ENCODE peak calls at places on chromosomes 5 and 9, in six cellular contexts. A is IMR-90, M is lung, J is fibroblast of the conjunctiva, T is right atrium auricular region, N is A549. L is an unnamed sample.

GRCh38 chr5:135880278-135880677 is 15.4 kb downstream of the IL9 start:
- DNase-seq in A (no peak), M (no peak), J (no peak), T (no peak), N (peak), L (no peak)

GRCh38 chr5:65790371-65791163 is 68.6 kb downstream of the NLN start:
- DNase-seq in A (no peak), M (no peak), J (no peak), T (no peak), N (no peak), L (no peak)

GRCh38 chr5:68478306-68479091 is 262.9 kb downstream of the PIK3R1 start:
- DNase-seq in A (peak), M (no peak), J (peak), T (no peak), N (no peak), L (no peak)

GRCh38 chr5:18354828-18355227 is 720.6 kb downstream of the TAF11L14 start:
- DNase-seq in A (no peak), M (no peak), J (no peak), T (no peak), N (no peak), L (no peak)

GRCh38 chr9:88681434-88681833 is 146.5 kb downstream of the NXNL2 start:
- DNase-seq in A (no peak), M (no peak), J (no peak), T (no peak), N (no peak), L (no peak)

GRCh38 chr9:70258692-70259511 is at the start of gene SMC5:
- DNase-seq in A (peak), M (peak), J (peak), T (peak), N (peak), L (peak)

GRCh38 chr9:92971121-92971520 is 23.8 kb downstream of the FGD3 start:
- DNase-seq in A (no peak), M (peak), J (no peak), T (peak), N (no peak), L (no peak)

GRCh38 chr9:109918359-109919163 is 138.6 kb downstream of the PALM2AKAP2 start:
- DNase-seq in A (no peak), M (no peak), J (no peak), T (no peak), N (no peak), L (no peak)

GRCh38 chr5:134142806-134143205 is 28.3 kb downstream of the TCF7 start:
- DNase-seq in A (no peak), M (no peak), J (no peak), T (peak), N (no peak), L (peak)

GRCh38 chr9:131739192-131739961 is 499 bp downstream of the RAPGEF1 start:
- DNase-seq in A (no peak), M (no peak), J (no peak), T (no peak), N (no peak), L (peak)

GRCh38 chr5:132473608-132474007 is 17.0 kb downstream of the IRF1 start:
- DNase-seq in A (no peak), M (no peak), J (no peak), T (no peak), N (no peak), L (peak)

GRCh38 chr5:81316581-81316980 is 15.2 kb downstream of the ZCCHC9 start:
- DNase-seq in A (no peak), M (no peak), J (no peak), T (no peak), N (no peak), L (no peak)

GRCh38 chr9:122239722-122240121 is 11.0 kb upstream of the LHX6 start:
- DNase-seq in A (no peak), M (no peak), J (no peak), T (no peak), N (no peak), L (no peak)

GRCh38 chr9:135079018-135079417 is 8.4 kb upstream of the OLFM1 start:
- DNase-seq in A (no peak), M (no peak), J (no peak), T (no peak), N (no peak), L (peak)

GRCh38 chr5:132053483-132053882 is 7.0 kb upstream of the IL3 start:
- DNase-seq in A (no peak), M (no peak), J (no peak), T (no peak), N (no peak), L (no peak)

GRCh38 chr9:37037744-37038640 is 3.9 kb upstream of the PAX5 start:
- DNase-seq in A (no peak), M (no peak), J (no peak), T (no peak), N (no peak), L (no peak)

GRCh38 chr5:73770601-73771025 is 144.6 kb downstream of the ARHGEF28 start:
- DNase-seq in A (peak), M (no peak), J (no peak), T (no peak), N (no peak), L (no peak)

GRCh38 chr9:129930743-129931142 is 95.5 kb downstream of the USP20 start:
- DNase-seq in A (no peak), M (no peak), J (no peak), T (no peak), N (no peak), L (no peak)

GRCh38 chr5:134128648-134128995 is 14.1 kb downstream of the TCF7 start:
- DNase-seq in A (no peak), M (no peak), J (no peak), T (no peak), N (no peak), L (no peak)

L was measured in stomach.